ENCODE peak calls at places on chromosomes 4 and X, in four cellular contexts. J is suprapubic skin, U is GM23338, H is upper lobe of left lung. I is an unnamed sample.

GRCh38 chrX:68895339-68896250 is 66.8 kb downstream of the EFNB1 start:
- DNase-seq in J (no peak), U (no peak), H (no peak), I (peak)

GRCh38 chr4:156771171-156771837 is 200.3 kb downstream of the PDGFC start:
- DNase-seq in J (no peak), U (peak), H (no peak), I (peak)

GRCh38 chr4:151652841-151653547 is 107.8 kb downstream of the GATB start:
- DNase-seq in J (no peak), U (no peak), H (no peak), I (no peak)

GRCh38 chr4:110196206-110196870 is 2.1 kb downstream of the ELOVL6 start:
- DNase-seq in J (peak), U (peak), H (peak), I (peak)

GRCh38 chr4:87442889-87443288 is 20.5 kb downstream of the NUDT9 start:
- DNase-seq in J (no peak), U (no peak), H (no peak), I (no peak)

GRCh38 chr4:42048394-42048793 is 58.1 kb downstream of the SLC30A9 start:
- DNase-seq in J (no peak), U (no peak), H (no peak), I (peak)

GRCh38 chr4:161655148-161655547 is 508.7 kb downstream of the FSTL5 start:
- DNase-seq in J (no peak), U (no peak), H (no peak), I (no peak)

GRCh38 chr4:136803430-136803829 is 728.9 kb downstream of the PCDH18 start:
- DNase-seq in J (no peak), U (peak), H (no peak), I (peak)

GRCh38 chr4:39502034-39502658 is 25.1 kb downstream of the UGDH start:
- DNase-seq in J (no peak), U (no peak), H (no peak), I (peak)

GRCh38 chr4:158462611-158463010 is 59.1 kb upstream of the RXFP1 start:
- DNase-seq in J (no peak), U (no peak), H (no peak), I (no peak)

GRCh38 chrX:29518100-29518499 is 697.3 kb upstream of the MAGEB2 start:
- DNase-seq in J (no peak), U (no peak), H (no peak), I (no peak)

GRCh38 chr4:26362745-26363439 is 42.1 kb downstream of the RBPJ start:
- DNase-seq in J (no peak), U (no peak), H (no peak), I (no peak)

GRCh38 chr4:145480257-145480656 is 1.4 kb upstream of the SMAD1 start:
- DNase-seq in J (no peak), U (no peak), H (no peak), I (no peak)

GRCh38 chr4:6783111-6783981 is 819 bp downstream of the KIAA0232 start:
- DNase-seq in J (peak), U (peak), H (peak), I (peak)

GRCh38 chr4:152039085-152039484 is 278.3 kb upstream of the GATB start:
- DNase-seq in J (no peak), U (no peak), H (no peak), I (no peak)

GRCh38 chr4:10098770-10099139 is 17.8 kb downstream of the WDR1 start:
- DNase-seq in J (no peak), U (no peak), H (no peak), I (no peak)

GRCh38 chrX:41027388-41027787 is 57.9 kb upstream of the USP9X start:
- DNase-seq in J (no peak), U (peak), H (no peak), I (no peak)

GRCh38 chr4:101419324-101420135 is 72.2 kb upstream of the PPP3CA start:
- DNase-seq in J (no peak), U (peak), H (no peak), I (peak)

GRCh38 chr4:19213388-19213787 is 1038.3 kb upstream of the SLIT2 start:
- DNase-seq in J (no peak), U (no peak), H (no peak), I (peak)

GRCh38 chr4:19214591-19214990 is 1037.1 kb upstream of the SLIT2 start:
- DNase-seq in J (no peak), U (no peak), H (no peak), I (no peak)

DNA sequence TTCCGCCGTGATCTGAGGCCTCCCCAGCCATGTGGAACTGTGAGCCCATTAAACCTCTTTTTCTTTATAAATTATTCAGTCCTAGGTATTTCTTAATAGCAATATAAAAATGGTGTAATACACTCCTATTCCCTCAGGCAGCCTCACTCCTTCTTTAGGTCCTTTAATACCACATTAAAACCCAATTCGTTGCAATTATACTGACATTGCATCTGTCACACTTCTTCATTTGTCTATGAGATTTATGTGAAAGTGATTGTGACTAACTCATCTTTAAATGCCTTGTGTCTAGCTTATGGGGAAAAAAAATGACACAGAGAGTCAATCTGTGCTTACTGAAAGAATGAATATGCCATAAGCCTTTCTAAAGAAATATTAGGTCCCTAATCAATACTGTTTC is 1035.2 kb upstream of the SLIT2 start:
- DNase-seq in J (no peak), U (no peak), H (no peak), I (no peak)
- TF ChIP-seq POLR2AphosphoS5 in J (no peak), U (no peak), H (no peak), I (no peak)

GRCh38 chr4:120053916-120054315 is 12.7 kb downstream of the MAD2L1 start:
- DNase-seq in J (no peak), U (no peak), H (no peak), I (no peak)

GRCh38 chr4:120056249-120056648 is 10.4 kb downstream of the MAD2L1 start:
- DNase-seq in J (no peak), U (no peak), H (no peak), I (peak)

GRCh38 chr4:120057416-120057815 is 9.2 kb downstream of the MAD2L1 start:
- DNase-seq in J (no peak), U (no peak), H (no peak), I (no peak)

GRCh38 chr4:120055795-120056194 is 10.9 kb downstream of the MAD2L1 start:
- DNase-seq in J (no peak), U (no peak), H (no peak), I (no peak)

DNA sequence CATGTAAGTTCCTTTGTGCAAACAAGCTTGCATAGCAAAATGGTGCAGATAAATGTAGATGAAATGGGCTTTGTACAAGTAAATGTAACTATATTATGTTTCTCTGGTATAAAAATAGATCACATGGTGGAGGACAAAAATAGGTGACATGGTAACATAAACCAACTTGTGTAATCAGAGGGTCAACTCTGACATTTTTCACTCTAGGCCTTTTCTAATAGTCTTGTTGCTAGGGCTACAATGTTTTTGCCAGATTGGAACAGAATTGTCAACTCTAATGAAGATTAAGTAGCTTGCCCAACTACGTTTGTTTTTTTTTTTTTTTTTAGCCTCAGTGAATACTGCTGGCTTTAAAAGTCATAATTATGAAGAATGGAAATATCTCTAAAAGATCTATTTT is 11.5 kb downstream of the MAD2L1 start:
- DNase-seq in J (no peak), U (no peak), H (no peak), I (no peak)
- TF ChIP-seq POLR2AphosphoS5 in J (no peak), U (no peak), H (no peak), I (no peak)

GRCh38 chr4:11178433-11178832 is 250.3 kb downstream of the HS3ST1 start:
- DNase-seq in J (no peak), U (no peak), H (no peak), I (no peak)

DNA sequence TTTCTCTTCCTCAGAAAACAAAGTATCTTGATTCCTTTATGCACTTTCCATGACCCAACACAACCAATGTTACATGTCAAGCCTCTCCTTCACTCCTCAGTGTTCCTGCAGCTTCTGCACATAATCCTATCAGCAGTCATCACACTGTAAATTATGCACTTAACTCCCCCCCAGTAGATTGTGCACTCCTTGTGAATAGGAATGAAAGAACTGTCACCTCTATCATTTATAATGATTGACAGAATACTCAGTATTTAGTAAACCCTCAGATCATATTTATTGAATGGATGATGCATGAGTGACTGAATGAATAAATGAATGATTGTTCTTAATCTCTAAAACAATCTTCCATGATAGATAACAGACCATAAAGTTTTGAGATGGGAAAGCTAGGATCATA is 253.3 kb downstream of the HS3ST1 start:
- DNase-seq in J (no peak), U (no peak), H (no peak), I (no peak)
- TF ChIP-seq POLR2AphosphoS5 in J (no peak), U (no peak), H (no peak), I (no peak)

DNA sequence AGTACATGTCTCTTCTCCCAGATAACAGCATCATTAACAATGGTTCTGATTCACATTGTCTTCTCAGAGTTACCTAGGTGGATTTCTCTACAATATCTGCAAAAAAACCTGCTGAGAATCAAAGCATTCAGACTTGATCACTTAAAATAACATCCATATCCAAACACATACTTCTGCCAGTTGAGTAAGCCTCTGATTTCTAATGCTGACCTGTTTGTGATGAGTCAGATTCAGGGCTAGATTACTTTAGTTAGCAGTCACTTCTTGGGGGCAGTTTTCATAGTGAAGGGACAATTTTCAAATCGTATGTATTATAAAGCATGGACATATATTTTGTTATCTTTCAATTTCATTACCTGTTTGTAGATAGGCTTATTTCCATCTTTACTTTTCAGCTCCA is 35.5 kb downstream of the CCNI start:
- DNase-seq in J (no peak), U (no peak), H (no peak), I (peak)
- TF ChIP-seq POLR2AphosphoS5 in J (no peak), U (no peak), H (no peak), I (peak)

GRCh38 chr4:118836763-118837507 is 1.0 kb upstream of the SEC24D start:
- DNase-seq in J (no peak), U (no peak), H (no peak), I (no peak)

GRCh38 chr4:118833192-118833820 is 2.6 kb downstream of the SEC24D start:
- DNase-seq in J (no peak), U (no peak), H (no peak), I (no peak)

GRCh38 chr4:118834070-118834469 is 1.9 kb downstream of the SEC24D start:
- DNase-seq in J (no peak), U (no peak), H (no peak), I (no peak)

GRCh38 chr4:118834960-118835895 is 698 bp downstream of the SEC24D start:
- DNase-seq in J (peak), U (peak), H (no peak), I (peak)

GRCh38 chr4:118835896-118836762 is at the start of gene SEC24D:
- DNase-seq in J (peak), U (peak), H (peak), I (peak)
- TF ChIP-seq POLR2AphosphoS5 in J (no peak), U (peak), H (peak), I (peak)

DNA sequence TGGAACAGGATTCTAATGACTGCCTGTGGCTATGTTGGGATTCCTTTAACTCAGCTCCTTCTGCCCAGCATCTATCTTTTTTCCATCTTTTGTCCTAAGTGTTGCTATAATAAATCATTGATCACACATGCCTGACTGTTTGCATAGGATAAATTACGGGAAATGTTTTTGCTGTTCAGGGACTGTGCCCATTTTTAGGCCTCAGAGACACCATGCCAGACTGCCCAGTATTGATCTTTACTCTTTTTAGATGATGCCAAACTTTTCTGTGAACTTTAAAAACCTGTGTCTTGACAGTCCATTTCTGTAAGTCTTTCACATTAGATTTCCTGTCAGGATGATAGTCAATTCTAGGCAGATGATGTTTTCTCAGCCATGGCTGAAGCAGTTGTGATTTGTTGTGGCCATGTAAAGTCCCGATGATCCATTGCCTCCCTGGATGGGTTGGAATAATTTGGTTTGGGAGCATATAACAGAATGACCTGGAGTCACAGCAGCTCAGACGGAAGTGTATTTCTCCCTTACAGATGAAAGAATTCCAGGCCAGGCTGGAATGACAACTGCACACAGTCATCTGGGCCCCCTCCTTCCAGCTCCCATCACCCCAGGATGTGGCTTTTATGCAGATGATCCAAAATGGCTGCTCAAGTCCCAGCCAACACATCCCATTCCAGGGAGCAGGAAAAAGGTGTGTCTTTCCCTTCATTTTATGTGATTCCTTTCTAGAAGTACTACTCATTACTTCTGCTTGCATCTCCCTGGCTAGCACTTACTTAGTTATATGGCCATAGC is 3.4 kb downstream of the HTT-AS start:
- DNase-seq in J (no peak), U (peak), H (no peak), I (no peak)
- TF ChIP-seq POLR2AphosphoS5 in J (no peak), U (no peak), H (no peak), I (no peak)

GRCh38 chrX:107576392-107576791 is 51.9 kb upstream of the PRPS1 start:
- DNase-seq in J (no peak), U (no peak), H (no peak), I (no peak)

GRCh38 chrX:107574054-107574683 is 54.1 kb upstream of the PRPS1 start:
- DNase-seq in J (no peak), U (no peak), H (no peak), I (no peak)

GRCh38 chrX:107573016-107573415 is 55.3 kb upstream of the PRPS1 start:
- DNase-seq in J (no peak), U (no peak), H (no peak), I (no peak)

GRCh38 chrX:107576841-107577240 is 51.5 kb upstream of the PRPS1 start:
- DNase-seq in J (no peak), U (no peak), H (no peak), I (no peak)

GRCh38 chrX:107574711-107575110 is 53.6 kb upstream of the PRPS1 start:
- DNase-seq in J (no peak), U (no peak), H (no peak), I (no peak)
- TF ChIP-seq POLR2AphosphoS5 in J (no peak), U (no peak), H (no peak), I (no peak)

GRCh38 chr4:143559757-143560147 is 46.2 kb downstream of the SMARCA5 start:
- DNase-seq in J (no peak), U (peak), H (no peak), I (peak)

GRCh38 chr4:143555676-143556075 is 42.2 kb downstream of the SMARCA5 start:
- DNase-seq in J (no peak), U (no peak), H (no peak), I (no peak)

GRCh38 chr4:143558286-143558685 is 44.8 kb downstream of the SMARCA5 start:
- DNase-seq in J (no peak), U (no peak), H (no peak), I (peak)

GRCh38 chr4:143558823-143559756 is 45.6 kb downstream of the SMARCA5 start:
- DNase-seq in J (peak), U (peak), H (peak), I (peak)

DNA sequence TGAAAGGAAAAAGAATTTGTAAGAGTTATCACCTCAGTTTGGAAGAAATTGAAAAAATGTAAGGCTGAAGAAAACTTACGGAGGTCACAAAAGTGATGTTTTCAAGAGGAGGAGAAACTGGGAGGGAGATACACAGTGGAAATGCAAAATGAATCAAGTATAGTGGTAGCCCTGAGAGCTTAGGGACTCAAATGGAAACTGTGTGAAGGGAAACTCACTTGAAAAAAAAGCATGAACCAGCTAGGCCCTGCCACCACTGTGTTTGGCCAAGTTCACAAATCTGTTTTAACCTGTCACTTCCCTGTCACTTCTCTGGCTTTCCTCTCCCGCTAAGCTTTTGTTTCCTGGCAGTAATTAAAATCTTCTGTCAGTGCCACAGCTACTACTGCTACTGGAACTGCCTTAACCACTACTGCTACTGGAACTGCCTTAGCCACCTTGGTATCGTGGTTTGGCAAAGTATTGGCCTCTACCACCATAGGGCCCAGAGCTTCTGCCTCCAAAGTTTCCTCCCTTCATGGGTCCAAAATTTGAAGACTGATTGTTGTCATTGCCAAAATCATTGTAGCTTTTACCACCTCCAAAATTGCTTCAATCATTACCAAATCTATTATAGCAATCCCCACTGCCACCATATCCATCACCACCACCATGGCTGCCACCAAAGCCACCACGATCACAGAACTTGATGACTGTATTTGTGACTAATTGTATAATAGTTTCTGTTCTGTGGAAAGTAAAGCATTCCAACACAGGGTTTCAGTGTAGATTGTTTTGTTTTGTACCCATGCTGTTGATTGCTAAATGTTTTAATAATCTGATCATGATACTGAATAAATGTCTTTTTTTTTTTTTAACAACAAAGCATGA is 41.5 kb downstream of the SMARCA5 start:
- DNase-seq in J (no peak), U (no peak), H (no peak), I (no peak)
- TF ChIP-seq POLR2AphosphoS5 in J (no peak), U (no peak), H (no peak), I (no peak)

I was measured in endothelial cell of umbilical vein.